ENCODE peak calls at places on chromosomes 4 and X, in ten cellular contexts. W, B, N, I, R, J, S, L, U and G are unnamed samples.

GRCh38 chr4:81472249-81473085 is 760 bp upstream of the RASGEF1B start:
- DNase-seq in B (no peak), I (peak; percentile 55), J (peak; percentile 42), L (no peak), S (peak; percentile 60), R (peak; percentile 25), W (peak; percentile 86), U (peak; percentile 55), N (peak; percentile 73), G (no peak)

GRCh38 chr4:56511098-56511497 is 5.5 kb downstream of the ARL9 start:
- DNase-seq in W (no peak), I (no peak), N (no peak), U (no peak), R (no peak), L (no peak), S (no peak), J (no peak), B (no peak), G (no peak)

GRCh38 chr4:107243141-107243779 is 207.1 kb upstream of the DKK2 start:
- DNase-seq in I (no peak), U (no peak), W (no peak), B (no peak), R (no peak), N (no peak), L (no peak), J (no peak), S (no peak), G (no peak)

GRCh38 chr4:148574502-148574901 is 132.3 kb upstream of the NR3C2 start:
- DNase-seq in B (no peak), I (no peak), L (no peak), N (no peak), R (peak; percentile 37), U (no peak), S (no peak), J (no peak), W (no peak), G (no peak)

GRCh38 chr4:955161-955921 is 18.0 kb downstream of the DGKQ start:
- DNase-seq in I (no peak), S (no peak), L (no peak), W (no peak), B (no peak), N (peak; percentile 61), R (no peak), J (no peak), U (no peak), G (no peak)

GRCh38 chr4:57119054-57119651 is 9.0 kb upstream of the IGFBP7 start:
- DNase-seq in R (peak; percentile 96), B (no peak), S (no peak), N (peak; percentile 91), L (peak; percentile 74), U (peak; percentile 84), W (no peak), I (no peak), J (no peak), G (no peak)

GRCh38 chr4:155768370-155768769 is 9.5 kb downstream of the GUCY1B1 start:
- DNase-seq in N (no peak), B (no peak), R (no peak), L (no peak), I (no peak), W (no peak), J (no peak), S (no peak), U (no peak), G (no peak)

GRCh38 chr4:7390906-7391636 is 43.7 kb downstream of the PSAPL1 start:
- DNase-seq in B (no peak), S (no peak), W (no peak), J (peak; percentile 13), R (no peak), I (no peak), N (no peak), U (no peak), L (no peak), G (no peak)

GRCh38 chr4:157223446-157223845 is 2.9 kb downstream of the GRIA2 start:
- DNase-seq in W (no peak), L (no peak), S (no peak), B (no peak), R (no peak), U (no peak), I (no peak), N (no peak), J (no peak), G (no peak)

GRCh38 chr4:109702950-109703663 is at the start of gene CASP6:
- DNase-seq in I (peak; percentile 87), U (peak; percentile 72), W (peak; percentile 84), L (peak; percentile 21), S (peak; percentile 79), J (peak; percentile 90), B (peak; percentile 51), R (peak; percentile 39), N (peak; percentile 94), G (no peak)

GRCh38 chr4:102263024-102263787 is 82.1 kb downstream of the SLC39A8 start:
- DNase-seq in N (no peak), W (peak; percentile 45), L (no peak), J (no peak), S (peak; percentile 26), B (peak; percentile 51), U (peak; percentile 45), R (peak; percentile 40), I (peak; percentile 22), G (peak; percentile 24)

GRCh38 chrX:132957211-132958085 is 981 bp downstream of the HS6ST2 start:
- DNase-seq in L (no peak), I (peak; percentile 67), J (peak; percentile 58), R (no peak), B (no peak), W (no peak), U (no peak), N (no peak), S (peak; percentile 76), G (no peak)

GRCh38 chr4:5808081-5808741 is 84.7 kb downstream of the CRMP1 start:
- DNase-seq in U (peak; percentile 19), I (no peak), J (no peak), L (no peak), B (no peak), N (peak; percentile 65), S (no peak), W (no peak), R (no peak), G (no peak)

GRCh38 chr4:70722199-70722791 is 531 bp downstream of the RUFY3 start:
- DNase-seq in U (peak; percentile 75), R (peak; percentile 86), N (no peak), B (no peak), I (no peak), J (no peak), W (no peak), S (peak; percentile 68), L (no peak), G (no peak)

GRCh38 chrX:101478366-101478765 is 6.9 kb upstream of the ARMCX4 start:
- DNase-seq in U (no peak), I (no peak), J (no peak), W (no peak), S (no peak), R (no peak), B (no peak), N (no peak), L (no peak), G (no peak)
- H3K27ac ChIP-seq in U (no peak overlapping the region), I (no peak overlapping the region), J (no peak overlapping the region), W (no peak overlapping the region), S (no peak overlapping the region), R (no peak overlapping the region), B (no peak overlapping the region), N (no peak overlapping the region), L (no peak overlapping the region), G (no peak overlapping the region)

GRCh38 chr4:41526628-41527027 is 11.3 kb upstream of the LIMCH1 start:
- DNase-seq in W (no peak), S (no peak), U (no peak), N (no peak), I (no peak), J (no peak), B (no peak), R (no peak), L (no peak), G (no peak)

GRCh38 chr4:41524446-41524845 is 13.5 kb upstream of the LIMCH1 start:
- DNase-seq in I (peak; percentile 32), N (no peak), L (no peak), R (no peak), S (no peak), J (no peak), U (no peak), B (no peak), W (no peak), G (no peak)

GRCh38 chr4:41530741-41531140 is 7.2 kb upstream of the LIMCH1 start:
- DNase-seq in R (no peak), W (no peak), J (no peak), N (no peak), S (no peak), U (no peak), B (no peak), L (no peak), I (no peak), G (no peak)

DNA sequence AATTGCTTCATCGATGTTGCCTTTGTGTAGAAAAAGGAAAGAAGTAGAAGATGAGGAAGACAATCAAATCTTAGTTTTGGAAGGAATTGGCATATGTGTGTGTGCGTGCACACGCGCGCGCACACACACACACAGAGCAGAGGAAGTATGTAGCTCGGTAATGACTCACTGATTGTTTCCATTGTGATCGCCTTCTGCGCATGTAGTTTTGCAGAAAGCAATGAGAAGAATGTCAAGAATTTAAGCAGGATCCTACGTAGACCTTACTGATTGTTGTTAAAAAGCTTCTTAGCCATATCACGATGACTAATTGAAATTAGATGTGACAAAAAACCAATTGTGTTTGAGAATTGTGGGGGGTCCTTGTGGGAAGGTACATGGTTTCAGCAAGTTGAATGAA is 12.8 kb upstream of the LIMCH1 start:
- DNase-seq in S (no peak), J (peak; percentile 58), W (no peak), U (peak; percentile 50), N (no peak), B (peak; percentile 64), I (peak; percentile 35), L (peak; percentile 8), R (peak; percentile 81), G (no peak)
- H3K27ac ChIP-seq in S (no peak overlapping the region), J (no peak overlapping the region), W (no peak overlapping the region), U (no peak overlapping the region), N (no peak overlapping the region), B (no peak overlapping the region), I (no peak overlapping the region), L (no peak overlapping the region), R (peak overlapping the region; percentile 42), G (no peak overlapping the region)

DNA sequence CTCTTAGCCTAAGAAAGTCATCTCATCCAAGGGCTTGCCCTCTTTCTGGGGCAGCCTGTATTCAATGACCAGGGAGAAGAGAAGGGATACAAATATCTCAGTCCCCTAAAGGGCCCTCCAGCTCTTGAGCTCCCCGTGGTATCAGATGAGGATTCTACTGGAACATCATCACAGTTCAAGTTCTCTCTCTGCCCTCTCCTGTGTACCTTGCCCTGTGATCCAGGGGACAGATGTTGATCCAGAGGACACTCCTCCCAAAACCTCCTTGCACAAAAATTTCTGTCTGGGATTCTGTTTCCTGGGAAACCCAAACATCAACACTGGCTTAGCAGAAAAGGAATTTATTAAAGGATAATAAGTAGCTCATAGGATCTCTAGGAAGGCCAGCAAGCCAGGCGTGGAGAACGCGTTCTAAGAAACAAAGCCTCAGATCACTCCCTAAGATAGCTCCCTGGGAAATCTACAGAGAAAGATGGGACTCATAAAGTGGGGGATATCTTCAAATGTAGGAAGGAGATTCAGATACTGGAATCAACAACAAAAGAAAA is 296.3 kb upstream of the KLF3 start:
- DNase-seq in L (no peak), B (no peak), N (no peak), U (no peak), S (no peak), J (no peak), W (no peak), I (no peak), R (no peak), G (no peak)
- H3K27ac ChIP-seq in L (no peak overlapping the region), B (no peak overlapping the region), N (peak overlapping the region; percentile 58), U (no peak overlapping the region), S (no peak overlapping the region), J (no peak overlapping the region), W (no peak overlapping the region), I (no peak overlapping the region), R (no peak overlapping the region), G (no peak overlapping the region)

GRCh38 chr4:55347610-55348228 is 1.7 kb downstream of the SRD5A3 start:
- DNase-seq in J (no peak), U (no peak), L (no peak), W (no peak), I (no peak), B (no peak), N (no peak), R (no peak), S (no peak), G (no peak)
- H3K27ac ChIP-seq in J (no peak overlapping the region), U (no peak overlapping the region), L (no peak overlapping the region), W (no peak overlapping the region), I (no peak overlapping the region), B (peak overlapping the region; percentile 91), N (peak overlapping the region; percentile 90), R (no peak overlapping the region), S (peak overlapping the region; percentile 96), G (peak overlapping the region; percentile 62)